ENCODE peak calls at places on chromosomes 5 and 9, in five cellular contexts. J is A549, W is left ventricle myocardium inferior, R is fibroblast of the aortic adventitia, K is NB4. U is an unnamed sample.

GRCh38 chr9:98118640-98119601 is at the start of gene TRIM14:
- DNase-seq in J (peak), W (peak), R (peak), K (peak), U (no peak)

GRCh38 chr5:124253421-124253820 is 493.0 kb downstream of the ZNF608 start:
- DNase-seq in J (no peak), W (no peak), R (no peak), K (no peak), U (no peak)

GRCh38 chr9:114450833-114451706 is 54.2 kb downstream of the WHRN start:
- DNase-seq in J (no peak), W (no peak), R (no peak), K (no peak), U (no peak)

GRCh38 chr9:8287970-8288369 is 488.4 kb upstream of the DMAC1 start:
- DNase-seq in J (no peak), W (no peak), R (no peak), K (no peak), U (no peak)

GRCh38 chr9:26142631-26143030 is 464.4 kb upstream of the TUSC1 start:
- DNase-seq in J (no peak), W (no peak), R (no peak), K (no peak), U (no peak)

GRCh38 chr9:88358743-88359142 is 29.5 kb upstream of the SPIN1 start:
- DNase-seq in J (no peak), W (no peak), R (no peak), K (no peak), U (no peak)

GRCh38 chr5:145936401-145937131 is at the start of gene SH3RF2:
- DNase-seq in J (peak), W (peak), R (peak), K (peak), U (peak)

GRCh38 chr9:117494401-117495130 is 79.7 kb upstream of the ASTN2 start:
- DNase-seq in J (no peak), W (no peak), R (no peak), K (no peak), U (no peak)

GRCh38 chr9:37775216-37775919 is 9.5 kb downstream of the EXOSC3 start:
- DNase-seq in J (no peak), W (no peak), R (no peak), K (no peak), U (no peak)

GRCh38 chr5:116905885-116906284 is 331.3 kb upstream of the SEMA6A start:
- DNase-seq in J (no peak), W (no peak), R (no peak), K (no peak), U (no peak)

GRCh38 chr5:10760033-10760975 is 730 bp downstream of the DAP start:
- DNase-seq in J (peak), W (peak), R (peak), K (peak), U (no peak)

GRCh38 chr9:38700695-38701094 is 19.2 kb downstream of the FAM240B start:
- DNase-seq in J (peak), W (no peak), R (peak), K (no peak), U (no peak)

GRCh38 chr9:73531658-73532057 is 380.0 kb downstream of the ANXA1 start:
- DNase-seq in J (no peak), W (no peak), R (no peak), K (no peak), U (no peak)

GRCh38 chr9:16870606-16871357 is at the start of gene BNC2:
- DNase-seq in J (peak), W (peak), R (peak), K (peak), U (no peak)

GRCh38 chr9:130275156-130275555 is 9.6 kb downstream of the HMCN2 start:
- DNase-seq in J (no peak), W (no peak), R (no peak), K (no peak), U (no peak)

GRCh38 chr5:177099422-177100093 is 12.8 kb downstream of the FGFR4 start:
- DNase-seq in J (no peak), W (no peak), R (no peak), K (no peak), U (no peak)

GRCh38 chr5:9544502-9545300 is 1.2 kb downstream of the SEMA5A start:
- DNase-seq in J (peak), W (peak), R (peak), K (peak), U (peak)

GRCh38 chr5:180613188-180613587 is 21.9 kb upstream of the SCGB3A1 start:
- DNase-seq in J (no peak), W (no peak), R (no peak), K (no peak), U (no peak)

GRCh38 chr5:180609817-180610550 is 18.7 kb upstream of the SCGB3A1 start:
- DNase-seq in J (no peak), W (no peak), R (no peak), K (no peak), U (no peak)

GRCh38 chr5:180612683-180613082 is 21.4 kb upstream of the SCGB3A1 start:
- DNase-seq in J (no peak), W (no peak), R (no peak), K (no peak), U (no peak)

GRCh38 chr5:180609386-180609785 is 18.1 kb upstream of the SCGB3A1 start:
- DNase-seq in J (no peak), W (no peak), R (no peak), K (no peak), U (no peak)

DNA sequence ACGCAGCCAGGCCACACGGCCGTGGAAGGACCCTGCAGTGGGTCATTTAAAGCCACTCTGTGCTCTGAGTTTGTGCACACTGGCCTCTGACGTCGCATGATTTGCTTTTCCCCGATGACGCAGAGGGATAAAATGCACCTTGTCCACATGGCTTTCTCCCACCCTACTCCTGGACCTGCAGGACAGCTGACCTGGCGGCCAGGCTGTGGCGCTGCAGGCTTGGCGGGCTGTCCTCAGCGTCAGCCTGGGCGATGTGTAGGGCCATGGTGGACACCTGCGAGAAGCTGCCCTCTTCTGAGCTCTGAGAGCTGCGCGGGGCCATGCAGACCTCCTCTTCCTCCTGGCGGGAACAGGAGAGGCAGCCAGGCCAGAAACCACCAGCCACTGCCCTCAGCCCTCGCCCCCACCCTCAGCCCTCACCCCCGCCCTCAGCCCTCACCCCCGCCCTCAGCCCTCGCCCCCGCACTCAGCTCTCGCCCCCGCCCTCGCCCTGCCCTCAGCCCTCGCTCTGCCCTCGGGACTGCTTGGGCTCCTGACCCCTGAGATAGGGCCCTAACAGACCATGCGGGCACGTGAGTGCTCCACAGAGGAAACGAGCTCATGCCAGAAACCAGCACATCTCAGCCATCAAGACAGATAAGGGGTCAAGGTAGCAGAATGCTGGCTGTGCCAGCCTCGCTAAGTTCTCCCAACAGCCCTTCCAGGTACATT is 20.0 kb upstream of the SCGB3A1 start:
- DNase-seq in J (peak), W (no peak), R (no peak), K (peak), U (no peak)
- TF ChIP-seq CTCF in J (peak), W (no peak), R (no peak), K (no peak), U (no peak)

DNA sequence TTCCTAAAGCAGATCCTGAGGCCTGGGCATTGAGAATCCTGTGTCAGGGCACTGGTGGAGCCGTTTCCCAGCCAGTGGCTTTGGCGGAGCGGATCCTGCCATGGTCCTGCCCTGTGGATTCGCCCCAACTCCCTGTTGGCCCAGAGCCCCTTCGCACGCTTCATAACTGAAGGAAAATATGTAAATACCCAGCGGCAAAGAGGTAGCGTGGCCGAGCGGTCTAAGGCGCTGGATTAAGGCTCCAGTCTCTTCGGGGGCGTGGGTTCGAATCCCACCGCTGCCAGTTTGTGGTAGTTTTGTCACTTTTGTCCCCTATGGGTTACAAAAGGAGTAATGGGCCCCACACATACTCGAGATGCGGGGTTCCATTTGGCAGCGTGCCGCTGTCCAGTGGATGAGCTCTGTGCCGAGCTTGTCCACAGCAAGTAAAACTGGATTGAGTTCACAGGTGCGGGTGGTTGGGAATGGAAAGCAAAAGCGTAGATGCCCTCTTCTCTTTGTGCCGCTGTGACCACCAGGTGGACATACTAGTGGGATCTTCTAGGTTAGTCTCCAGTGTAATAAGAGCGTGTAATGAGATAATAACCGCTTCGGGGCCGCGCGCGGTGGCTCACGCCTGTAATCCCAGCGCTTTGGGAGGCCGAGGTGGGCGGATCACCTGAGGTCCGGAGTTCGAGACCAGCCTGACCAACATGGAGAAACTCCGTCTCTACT is 17.3 kb downstream of the TRIM7 start:
- DNase-seq in J (peak), W (peak), R (peak), K (peak), U (peak)
- TF ChIP-seq CTCF in J (peak), W (peak), R (peak), K (peak), U (peak)

DNA sequence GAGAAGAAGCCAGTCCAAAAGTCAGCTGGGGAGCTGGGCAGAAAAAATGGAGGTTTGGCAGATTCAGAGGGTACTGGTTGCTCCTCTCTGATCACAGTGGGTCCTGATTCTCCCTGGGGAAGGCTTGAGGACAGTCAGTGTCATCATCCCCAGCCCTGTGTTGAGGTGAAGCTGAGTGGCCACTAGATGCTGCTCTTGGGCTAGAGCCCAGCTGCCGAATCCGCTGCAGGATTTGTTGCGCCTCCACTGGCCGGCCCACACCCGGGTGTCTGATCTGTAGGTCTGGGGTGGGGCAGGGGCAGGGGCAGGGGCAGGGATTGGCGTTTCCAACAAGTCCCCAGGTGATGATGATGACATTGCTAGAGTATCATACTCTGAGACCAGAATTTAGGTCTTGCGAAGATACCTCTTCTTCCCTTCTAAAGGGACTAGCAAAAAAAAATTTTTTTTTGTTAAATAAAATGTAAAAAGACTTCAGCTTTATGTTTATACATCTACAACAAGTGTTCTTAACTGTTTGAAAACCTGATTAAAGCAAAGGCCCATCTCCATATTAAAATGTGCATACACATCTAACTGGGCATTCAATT is 106.8 kb downstream of the PDE6A start:
- DNase-seq in J (peak), W (no peak), R (peak), K (peak), U (peak)
- TF ChIP-seq CTCF in J (peak), W (peak), R (peak), K (peak), U (peak)

GRCh38 chr5:94181940-94182339 is 436.5 kb downstream of the KIAA0825 start:
- DNase-seq in J (peak), W (no peak), R (no peak), K (peak), U (no peak)
- TF ChIP-seq CTCF in J (no peak), W (no peak), R (no peak), K (peak), U (no peak)